ENCODE peak calls at places on chromosomes 3 and 15, in seven cellular contexts. One of them, this sample, is unnamed.
A peak's percentile ranks its signal among the peaks of the same experiment; 100 is the strongest.

GRCh38 chr3:37762698-37763097 is 99.0 kb upstream of the CTDSPL start:
- DNase-seq in choroid plexus epithelial cell: peak; percentile 89
- DNase-seq in uterus: no peak
- DNase-seq in gastrocnemius medialis: no peak
- DNase-seq in NB4: peak; percentile 51
- DNase-seq in GM12865: no peak
- DNase-seq in stomach: no peak
- DNase-seq in this sample: no peak

GRCh38 chr15:81280696-81281095 is 43.2 kb downstream of the STARD5 start:
- DNase-seq in GM12865: no peak
- DNase-seq in choroid plexus epithelial cell: no peak
- DNase-seq in NB4: no peak
- DNase-seq in stomach: no peak
- DNase-seq in gastrocnemius medialis: no peak
- DNase-seq in uterus: no peak
- DNase-seq in this sample: no peak

GRCh38 chr15:80977627-80978036 is 12.0 kb downstream of the MESD start:
- DNase-seq in uterus: peak; percentile 62
- DNase-seq in gastrocnemius medialis: no peak
- DNase-seq in stomach: peak; percentile 71
- DNase-seq in choroid plexus epithelial cell: peak; percentile 74
- DNase-seq in NB4: peak; percentile 62
- DNase-seq in GM12865: peak; percentile 36
- DNase-seq in this sample: peak; percentile 70

GRCh38 chr3:117708601-117709000 is 999.0 kb downstream of the TUSC7 start:
- DNase-seq in stomach: no peak
- DNase-seq in GM12865: no peak
- DNase-seq in choroid plexus epithelial cell: no peak
- DNase-seq in NB4: no peak
- DNase-seq in uterus: no peak
- DNase-seq in gastrocnemius medialis: no peak
- DNase-seq in this sample: no peak

GRCh38 chr3:45966969-45967640 is 23.8 kb downstream of the CXCR6 start:
- DNase-seq in GM12865: no peak
- DNase-seq in uterus: no peak
- DNase-seq in choroid plexus epithelial cell: no peak
- DNase-seq in NB4: no peak
- DNase-seq in gastrocnemius medialis: no peak
- DNase-seq in stomach: no peak
- DNase-seq in this sample: no peak

GRCh38 chr15:87764461-87765236 is 491.9 kb downstream of the NTRK3 start:
- DNase-seq in GM12865: no peak
- DNase-seq in stomach: no peak
- DNase-seq in uterus: no peak
- DNase-seq in NB4: no peak
- DNase-seq in choroid plexus epithelial cell: peak; percentile 61
- DNase-seq in gastrocnemius medialis: no peak
- DNase-seq in this sample: no peak

GRCh38 chr3:23548706-23549105 is 257.0 kb upstream of the UBE2E1 start:
- DNase-seq in uterus: no peak
- DNase-seq in choroid plexus epithelial cell: no peak
- DNase-seq in GM12865: no peak
- DNase-seq in gastrocnemius medialis: no peak
- DNase-seq in NB4: no peak
- DNase-seq in stomach: no peak
- DNase-seq in this sample: no peak

GRCh38 chr3:170709046-170709445 is 123.2 kb upstream of the SLC7A14 start:
- DNase-seq in stomach: no peak
- DNase-seq in NB4: peak; percentile 42
- DNase-seq in gastrocnemius medialis: no peak
- DNase-seq in choroid plexus epithelial cell: peak; percentile 93
- DNase-seq in uterus: no peak
- DNase-seq in GM12865: no peak
- DNase-seq in this sample: no peak

GRCh38 chr15:88472225-88472624 is 4.7 kb downstream of the MRPS11 start:
- DNase-seq in stomach: no peak
- DNase-seq in gastrocnemius medialis: no peak
- DNase-seq in uterus: no peak
- DNase-seq in GM12865: peak; percentile 53
- DNase-seq in choroid plexus epithelial cell: no peak
- DNase-seq in NB4: no peak
- DNase-seq in this sample: no peak

GRCh38 chr3:101849714-101850326 is 506 bp downstream of the NFKBIZ start:
- DNase-seq in NB4: peak; percentile 64
- DNase-seq in choroid plexus epithelial cell: no peak
- DNase-seq in stomach: peak; percentile 43
- DNase-seq in uterus: peak; percentile 39
- DNase-seq in gastrocnemius medialis: no peak
- DNase-seq in GM12865: peak; percentile 66
- DNase-seq in this sample: peak; percentile 63

GRCh38 chr3:23314981-23315805 is 112.1 kb downstream of the UBE2E2 start:
- DNase-seq in choroid plexus epithelial cell: peak; percentile 26
- DNase-seq in stomach: no peak
- DNase-seq in uterus: no peak
- DNase-seq in GM12865: no peak
- DNase-seq in gastrocnemius medialis: no peak
- DNase-seq in NB4: no peak
- DNase-seq in this sample: no peak

GRCh38 chr3:186882881-186883685 is 40.6 kb downstream of the ADIPOQ start:
- DNase-seq in stomach: no peak
- DNase-seq in GM12865: no peak
- DNase-seq in uterus: no peak
- DNase-seq in NB4: peak; percentile 78
- DNase-seq in choroid plexus epithelial cell: peak; percentile 79
- DNase-seq in gastrocnemius medialis: no peak
- DNase-seq in this sample: no peak

GRCh38 chr3:34676431-34676830 is 878.0 kb downstream of the PDCD6IP start:
- DNase-seq in uterus: no peak
- DNase-seq in GM12865: no peak
- DNase-seq in NB4: no peak
- DNase-seq in stomach: no peak
- DNase-seq in choroid plexus epithelial cell: peak; percentile 7
- DNase-seq in gastrocnemius medialis: no peak
- DNase-seq in this sample: no peak

GRCh38 chr15:92521624-92522008 is 127.9 kb downstream of the ST8SIA2 start:
- DNase-seq in NB4: peak; percentile 71
- DNase-seq in GM12865: peak; percentile 72
- DNase-seq in uterus: peak; percentile 84
- DNase-seq in stomach: peak; percentile 85
- DNase-seq in choroid plexus epithelial cell: peak; percentile 93
- DNase-seq in gastrocnemius medialis: peak; percentile 67
- DNase-seq in this sample: peak; percentile 67

GRCh38 chr3:42662813-42663535 is 9.5 kb downstream of the ZBTB47 start:
- DNase-seq in GM12865: no peak
- DNase-seq in stomach: no peak
- DNase-seq in uterus: no peak
- DNase-seq in NB4: no peak
- DNase-seq in choroid plexus epithelial cell: no peak
- DNase-seq in gastrocnemius medialis: no peak
- DNase-seq in this sample: no peak

GRCh38 chr3:86923071-86923476 is 67.9 kb downstream of the VGLL3 start:
- DNase-seq in NB4: no peak
- DNase-seq in uterus: no peak
- DNase-seq in GM12865: no peak
- DNase-seq in choroid plexus epithelial cell: peak; percentile 92
- DNase-seq in gastrocnemius medialis: no peak
- DNase-seq in stomach: no peak
- DNase-seq in this sample: no peak

GRCh38 chr3:127408684-127409420 is 121.0 kb upstream of the PRR20G start:
- DNase-seq in GM12865: peak; percentile 44
- DNase-seq in choroid plexus epithelial cell: no peak
- DNase-seq in gastrocnemius medialis: no peak
- DNase-seq in stomach: peak; percentile 22
- DNase-seq in uterus: no peak
- DNase-seq in NB4: peak; percentile 7
- DNase-seq in this sample: peak; percentile 36

GRCh38 chr3:3102751-3103150 is 7.4 kb downstream of the IL5RA start:
- DNase-seq in choroid plexus epithelial cell: no peak
- DNase-seq in gastrocnemius medialis: no peak
- DNase-seq in NB4: no peak
- DNase-seq in uterus: no peak
- DNase-seq in stomach: no peak
- DNase-seq in GM12865: no peak
- DNase-seq in this sample: no peak

GRCh38 chr15:82315519-82316246 is 33.6 kb downstream of the GOLGA6L10 start:
- DNase-seq in choroid plexus epithelial cell: no peak
- DNase-seq in uterus: no peak
- DNase-seq in GM12865: no peak
- DNase-seq in NB4: no peak
- DNase-seq in gastrocnemius medialis: no peak
- DNase-seq in stomach: no peak
- DNase-seq in this sample: no peak

GRCh38 chr3:126051234-126051633 is 32.7 kb downstream of the SLC41A3 start:
- DNase-seq in NB4: no peak
- DNase-seq in choroid plexus epithelial cell: no peak
- DNase-seq in gastrocnemius medialis: no peak
- DNase-seq in GM12865: no peak
- DNase-seq in stomach: no peak
- DNase-seq in uterus: no peak
- DNase-seq in this sample: no peak
- TF ChIP-seq CTCF in NB4: no peak
- TF ChIP-seq CTCF in choroid plexus epithelial cell: no peak
- TF ChIP-seq CTCF in gastrocnemius medialis: no peak
- TF ChIP-seq CTCF in GM12865: no peak
- TF ChIP-seq CTCF in stomach: no peak
- TF ChIP-seq CTCF in uterus: no peak
- TF ChIP-seq CTCF in this sample: no peak

DNA sequence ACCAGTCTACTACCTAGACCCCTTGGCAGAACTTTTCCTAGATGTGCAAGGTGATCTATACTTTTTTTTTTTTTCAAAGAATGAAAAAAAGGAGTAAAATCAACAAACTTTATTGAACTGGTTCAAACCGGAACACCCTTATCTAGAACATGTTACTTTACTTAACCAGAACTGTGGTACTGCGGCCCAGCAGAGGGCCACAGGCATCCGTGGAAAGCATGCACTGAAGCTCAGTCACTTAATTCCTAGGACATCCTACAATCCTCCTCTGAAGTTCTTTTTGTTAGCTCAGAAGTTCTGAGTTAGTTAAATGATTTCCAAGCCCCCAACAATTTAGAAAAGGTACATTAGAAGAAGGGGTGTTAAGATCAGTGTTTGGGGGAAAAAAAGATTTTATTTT is 21.6 kb downstream of the CHAC1 start:
- DNase-seq in stomach: no peak
- DNase-seq in gastrocnemius medialis: no peak
- DNase-seq in choroid plexus epithelial cell: peak; percentile 57
- DNase-seq in GM12865: no peak
- DNase-seq in uterus: no peak
- DNase-seq in NB4: no peak
- DNase-seq in this sample: no peak
- TF ChIP-seq CTCF in stomach: no peak
- TF ChIP-seq CTCF in gastrocnemius medialis: no peak
- TF ChIP-seq CTCF in choroid plexus epithelial cell: peak; percentile 55
- TF ChIP-seq CTCF in GM12865: no peak
- TF ChIP-seq CTCF in uterus: no peak
- TF ChIP-seq CTCF in NB4: no peak
- TF ChIP-seq CTCF in this sample: no peak

GRCh38 chr3:154780263-154780662 is 299.9 kb upstream of the MME start:
- DNase-seq in gastrocnemius medialis: no peak
- DNase-seq in uterus: no peak
- DNase-seq in stomach: no peak
- DNase-seq in choroid plexus epithelial cell: no peak
- DNase-seq in GM12865: no peak
- DNase-seq in NB4: no peak
- DNase-seq in this sample: no peak

GRCh38 chr3:154779571-154779970 is 300.5 kb upstream of the MME start:
- DNase-seq in gastrocnemius medialis: no peak
- DNase-seq in GM12865: no peak
- DNase-seq in NB4: no peak
- DNase-seq in stomach: no peak
- DNase-seq in choroid plexus epithelial cell: peak; percentile 52
- DNase-seq in uterus: no peak
- DNase-seq in this sample: no peak

GRCh38 chr3:154778057-154778456 is 302.1 kb upstream of the MME start:
- DNase-seq in NB4: no peak
- DNase-seq in GM12865: no peak
- DNase-seq in gastrocnemius medialis: no peak
- DNase-seq in choroid plexus epithelial cell: no peak
- DNase-seq in uterus: no peak
- DNase-seq in stomach: no peak
- DNase-seq in this sample: no peak

GRCh38 chr3:154775821-154776548 is 304.1 kb upstream of the MME start:
- DNase-seq in gastrocnemius medialis: no peak
- DNase-seq in choroid plexus epithelial cell: no peak
- DNase-seq in NB4: no peak
- DNase-seq in GM12865: no peak
- DNase-seq in stomach: no peak
- DNase-seq in uterus: no peak
- DNase-seq in this sample: no peak

GRCh38 chr3:154776549-154777230 is 303.4 kb upstream of the MME start:
- DNase-seq in uterus: no peak
- DNase-seq in gastrocnemius medialis: no peak
- DNase-seq in choroid plexus epithelial cell: no peak
- DNase-seq in NB4: no peak
- DNase-seq in GM12865: no peak
- DNase-seq in stomach: no peak
- DNase-seq in this sample: no peak
- TF ChIP-seq CTCF in uterus: no peak
- TF ChIP-seq CTCF in gastrocnemius medialis: no peak
- TF ChIP-seq CTCF in choroid plexus epithelial cell: no peak
- TF ChIP-seq CTCF in NB4: no peak
- TF ChIP-seq CTCF in GM12865: no peak
- TF ChIP-seq CTCF in stomach: no peak
- TF ChIP-seq CTCF in this sample: no peak

GRCh38 chr3:49723631-49724551 is at the start of gene GMPPB:
- DNase-seq in NB4: peak; percentile 98
- DNase-seq in stomach: peak; percentile 98
- DNase-seq in gastrocnemius medialis: peak; percentile 96
- DNase-seq in GM12865: peak; percentile 99
- DNase-seq in choroid plexus epithelial cell: peak; percentile 98
- DNase-seq in uterus: peak; percentile 95
- DNase-seq in this sample: peak; percentile 94
- TF ChIP-seq CTCF in NB4: no peak
- TF ChIP-seq CTCF in stomach: no peak
- TF ChIP-seq CTCF in gastrocnemius medialis: no peak
- TF ChIP-seq CTCF in GM12865: no peak
- TF ChIP-seq CTCF in choroid plexus epithelial cell: no peak
- TF ChIP-seq CTCF in uterus: no peak
- TF ChIP-seq CTCF in this sample: no peak

GRCh38 chr3:31265646-31266423 is 266.9 kb upstream of the STT3B start:
- DNase-seq in NB4: peak; percentile 60
- DNase-seq in stomach: no peak
- DNase-seq in GM12865: no peak
- DNase-seq in gastrocnemius medialis: no peak
- DNase-seq in uterus: no peak
- DNase-seq in choroid plexus epithelial cell: no peak
- DNase-seq in this sample: no peak
- TF ChIP-seq CTCF in NB4: no peak
- TF ChIP-seq CTCF in stomach: no peak
- TF ChIP-seq CTCF in GM12865: no peak
- TF ChIP-seq CTCF in gastrocnemius medialis: no peak
- TF ChIP-seq CTCF in uterus: no peak
- TF ChIP-seq CTCF in choroid plexus epithelial cell: no peak
- TF ChIP-seq CTCF in this sample: no peak

DNA sequence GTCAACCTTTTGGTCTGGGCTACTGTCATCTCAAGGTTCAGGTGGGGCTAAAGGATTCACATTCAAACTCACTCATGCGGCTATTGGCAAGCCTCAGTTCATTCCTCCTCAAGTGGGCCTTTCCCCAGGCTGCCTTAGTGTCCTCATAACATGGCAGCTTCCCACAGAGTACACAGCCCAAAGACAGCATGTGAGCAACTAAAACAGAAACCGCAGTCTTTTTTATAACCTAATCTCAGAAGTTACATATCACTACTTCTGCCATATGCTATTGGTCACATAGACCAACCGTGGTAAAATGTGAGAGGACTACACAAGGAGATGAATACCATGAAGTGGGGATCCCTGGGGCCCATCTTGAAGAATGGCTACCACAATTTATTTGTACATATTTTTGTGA is 4.5 kb upstream of the CEP70 start:
- DNase-seq in uterus: no peak
- DNase-seq in stomach: no peak
- DNase-seq in NB4: no peak
- DNase-seq in GM12865: no peak
- DNase-seq in gastrocnemius medialis: no peak
- DNase-seq in choroid plexus epithelial cell: no peak
- DNase-seq in this sample: no peak
- TF ChIP-seq CTCF in uterus: no peak
- TF ChIP-seq CTCF in stomach: no peak
- TF ChIP-seq CTCF in NB4: no peak
- TF ChIP-seq CTCF in GM12865: no peak
- TF ChIP-seq CTCF in gastrocnemius medialis: no peak
- TF ChIP-seq CTCF in choroid plexus epithelial cell: no peak
- TF ChIP-seq CTCF in this sample: no peak